ENCODE peak calls at places on chromosome 4, in four cellular contexts. One of them, this sample, is unnamed.

GRCh38 chr4:140888059-140888458 is 131.9 kb upstream of the TBC1D9 start:
- DNase-seq in CD8-positive, alpha-beta T cell: no peak
- DNase-seq in fibroblast of pulmonary artery: no peak
- DNase-seq in neural crest cell: no peak
- DNase-seq in this sample: no peak

GRCh38 chr4:127055349-127055748 is 577.4 kb upstream of the INTU start:
- DNase-seq in CD8-positive, alpha-beta T cell: no peak
- DNase-seq in fibroblast of pulmonary artery: peak; percentile 35
- DNase-seq in neural crest cell: no peak
- DNase-seq in this sample: no peak

GRCh38 chr4:28784188-28784587 is 1923.5 kb downstream of the STIM2 start:
- DNase-seq in CD8-positive, alpha-beta T cell: no peak
- DNase-seq in fibroblast of pulmonary artery: no peak
- DNase-seq in neural crest cell: no peak
- DNase-seq in this sample: no peak

GRCh38 chr4:47061435-47061834 is 30.1 kb downstream of the GABRB1 start:
- DNase-seq in CD8-positive, alpha-beta T cell: no peak
- DNase-seq in fibroblast of pulmonary artery: peak; percentile 11
- DNase-seq in neural crest cell: no peak
- DNase-seq in this sample: no peak

GRCh38 chr4:112147697-112148096 is 2.4 kb downstream of the FAM241A start:
- DNase-seq in CD8-positive, alpha-beta T cell: no peak
- DNase-seq in fibroblast of pulmonary artery: peak; percentile 53
- DNase-seq in neural crest cell: no peak
- DNase-seq in this sample: no peak

GRCh38 chr4:159199827-159200226 is 96.9 kb downstream of the RAPGEF2 start:
- DNase-seq in CD8-positive, alpha-beta T cell: no peak
- DNase-seq in fibroblast of pulmonary artery: no peak
- DNase-seq in neural crest cell: no peak
- DNase-seq in this sample: no peak

GRCh38 chr4:81040175-81040659 is 9.7 kb downstream of the BMP3 start:
- DNase-seq in CD8-positive, alpha-beta T cell: no peak
- DNase-seq in fibroblast of pulmonary artery: peak; percentile 50
- DNase-seq in neural crest cell: no peak
- DNase-seq in this sample: no peak

GRCh38 chr4:19693949-19694597 is 557.6 kb upstream of the SLIT2 start:
- DNase-seq in CD8-positive, alpha-beta T cell: no peak
- DNase-seq in fibroblast of pulmonary artery: peak; percentile 42
- DNase-seq in neural crest cell: no peak
- DNase-seq in this sample: no peak

GRCh38 chr4:88531549-88531948 is 8.0 kb upstream of the PYURF start:
- DNase-seq in CD8-positive, alpha-beta T cell: no peak
- DNase-seq in fibroblast of pulmonary artery: no peak
- DNase-seq in neural crest cell: no peak
- DNase-seq in this sample: no peak

GRCh38 chr4:122836941-122837340 is 10.3 kb downstream of the FGF2 start:
- DNase-seq in CD8-positive, alpha-beta T cell: no peak
- DNase-seq in fibroblast of pulmonary artery: peak; percentile 35
- DNase-seq in neural crest cell: no peak
- DNase-seq in this sample: no peak

GRCh38 chr4:183903021-183903760 is 1.9 kb upstream of the STOX2 start:
- DNase-seq in CD8-positive, alpha-beta T cell: no peak
- DNase-seq in fibroblast of pulmonary artery: no peak
- DNase-seq in neural crest cell: no peak
- DNase-seq in this sample: no peak

GRCh38 chr4:83626245-83626843 is 90.4 kb downstream of the GPAT3 start:
- DNase-seq in CD8-positive, alpha-beta T cell: no peak
- DNase-seq in fibroblast of pulmonary artery: no peak
- DNase-seq in neural crest cell: no peak
- DNase-seq in this sample: no peak

GRCh38 chr4:108850407-108850709 is 87.5 kb upstream of the ETNPPL start:
- DNase-seq in CD8-positive, alpha-beta T cell: no peak
- DNase-seq in fibroblast of pulmonary artery: no peak
- DNase-seq in neural crest cell: no peak
- DNase-seq in this sample: no peak

GRCh38 chr4:35652197-35652596 is 592.1 kb downstream of the ARAP2 start:
- DNase-seq in CD8-positive, alpha-beta T cell: no peak
- DNase-seq in fibroblast of pulmonary artery: no peak
- DNase-seq in neural crest cell: no peak
- DNase-seq in this sample: no peak

GRCh38 chr4:76984788-76985211 is 35.2 kb downstream of the SEPTIN11 start:
- DNase-seq in CD8-positive, alpha-beta T cell: no peak
- DNase-seq in fibroblast of pulmonary artery: peak; percentile 98
- DNase-seq in neural crest cell: no peak
- DNase-seq in this sample: peak; percentile 48

GRCh38 chr4:25890653-25891485 is 23.2 kb upstream of the SMIM20 start:
- DNase-seq in CD8-positive, alpha-beta T cell: no peak
- DNase-seq in fibroblast of pulmonary artery: no peak
- DNase-seq in neural crest cell: no peak
- DNase-seq in this sample: no peak

GRCh38 chr4:74942918-74943253 is 10.0 kb downstream of the PARM1 start:
- DNase-seq in CD8-positive, alpha-beta T cell: no peak
- DNase-seq in fibroblast of pulmonary artery: no peak
- DNase-seq in neural crest cell: no peak
- DNase-seq in this sample: no peak

GRCh38 chr4:57424231-57424897 is 314.2 kb upstream of the IGFBP7 start:
- DNase-seq in CD8-positive, alpha-beta T cell: no peak
- DNase-seq in fibroblast of pulmonary artery: peak; percentile 74
- DNase-seq in neural crest cell: no peak
- DNase-seq in this sample: peak; percentile 85

GRCh38 chr4:23242962-23243361 is 550.2 kb downstream of the GBA3 start:
- DNase-seq in CD8-positive, alpha-beta T cell: no peak
- DNase-seq in fibroblast of pulmonary artery: no peak
- DNase-seq in neural crest cell: no peak
- DNase-seq in this sample: no peak

GRCh38 chr4:88939697-88940096 is 117.3 kb downstream of the FAM13A start:
- DNase-seq in CD8-positive, alpha-beta T cell: no peak
- DNase-seq in fibroblast of pulmonary artery: peak; percentile 70
- DNase-seq in neural crest cell: no peak
- DNase-seq in this sample: no peak

GRCh38 chr4:95304898-95305297 is 243.9 kb downstream of the UNC5C start:
- DNase-seq in CD8-positive, alpha-beta T cell: no peak
- DNase-seq in fibroblast of pulmonary artery: peak; percentile 29
- DNase-seq in neural crest cell: no peak
- DNase-seq in this sample: no peak

GRCh38 chr4:165053645-165054044 is at the start of gene TRIM75:
- DNase-seq in CD8-positive, alpha-beta T cell: no peak
- DNase-seq in fibroblast of pulmonary artery: no peak
- DNase-seq in neural crest cell: no peak
- DNase-seq in this sample: no peak

GRCh38 chr4:77800483-77801259 is 18.5 kb downstream of the CNOT6L start:
- DNase-seq in CD8-positive, alpha-beta T cell: no peak
- DNase-seq in fibroblast of pulmonary artery: peak; percentile 44
- DNase-seq in neural crest cell: no peak
- DNase-seq in this sample: no peak

GRCh38 chr4:93830090-93830818 is 1.7 kb downstream of the ATOH1 start:
- DNase-seq in CD8-positive, alpha-beta T cell: no peak
- DNase-seq in fibroblast of pulmonary artery: no peak
- DNase-seq in neural crest cell: no peak
- DNase-seq in this sample: no peak

GRCh38 chr4:98555798-98556445 is 102.5 kb downstream of the TSPAN5 start:
- DNase-seq in CD8-positive, alpha-beta T cell: no peak
- DNase-seq in fibroblast of pulmonary artery: peak; percentile 74
- DNase-seq in neural crest cell: no peak
- DNase-seq in this sample: no peak

GRCh38 chr4:65241257-65241997 is 428.9 kb downstream of the EPHA5 start:
- DNase-seq in CD8-positive, alpha-beta T cell: no peak
- DNase-seq in fibroblast of pulmonary artery: no peak
- DNase-seq in neural crest cell: no peak
- DNase-seq in this sample: no peak

GRCh38 chr4:76233088-76233487 is 18.4 kb upstream of the FAM47E start:
- DNase-seq in CD8-positive, alpha-beta T cell: no peak
- DNase-seq in fibroblast of pulmonary artery: no peak
- DNase-seq in neural crest cell: no peak
- DNase-seq in this sample: no peak

GRCh38 chr4:137705171-137705783 is 173.0 kb upstream of the PCDH18 start:
- DNase-seq in CD8-positive, alpha-beta T cell: no peak
- DNase-seq in fibroblast of pulmonary artery: peak; percentile 97
- DNase-seq in neural crest cell: no peak
- DNase-seq in this sample: no peak

GRCh38 chr4:8130346-8131066 is 28.1 kb downstream of the ABLIM2 start:
- DNase-seq in CD8-positive, alpha-beta T cell: no peak
- DNase-seq in fibroblast of pulmonary artery: no peak
- DNase-seq in neural crest cell: no peak
- DNase-seq in this sample: no peak

GRCh38 chr4:65383589-65384305 is 286.5 kb downstream of the EPHA5 start:
- DNase-seq in CD8-positive, alpha-beta T cell: no peak
- DNase-seq in fibroblast of pulmonary artery: peak; percentile 28
- DNase-seq in neural crest cell: no peak
- DNase-seq in this sample: no peak

GRCh38 chr4:27066591-27066990 is 205.9 kb downstream of the STIM2 start:
- DNase-seq in CD8-positive, alpha-beta T cell: no peak
- DNase-seq in fibroblast of pulmonary artery: no peak
- DNase-seq in neural crest cell: no peak
- DNase-seq in this sample: no peak

DNA sequence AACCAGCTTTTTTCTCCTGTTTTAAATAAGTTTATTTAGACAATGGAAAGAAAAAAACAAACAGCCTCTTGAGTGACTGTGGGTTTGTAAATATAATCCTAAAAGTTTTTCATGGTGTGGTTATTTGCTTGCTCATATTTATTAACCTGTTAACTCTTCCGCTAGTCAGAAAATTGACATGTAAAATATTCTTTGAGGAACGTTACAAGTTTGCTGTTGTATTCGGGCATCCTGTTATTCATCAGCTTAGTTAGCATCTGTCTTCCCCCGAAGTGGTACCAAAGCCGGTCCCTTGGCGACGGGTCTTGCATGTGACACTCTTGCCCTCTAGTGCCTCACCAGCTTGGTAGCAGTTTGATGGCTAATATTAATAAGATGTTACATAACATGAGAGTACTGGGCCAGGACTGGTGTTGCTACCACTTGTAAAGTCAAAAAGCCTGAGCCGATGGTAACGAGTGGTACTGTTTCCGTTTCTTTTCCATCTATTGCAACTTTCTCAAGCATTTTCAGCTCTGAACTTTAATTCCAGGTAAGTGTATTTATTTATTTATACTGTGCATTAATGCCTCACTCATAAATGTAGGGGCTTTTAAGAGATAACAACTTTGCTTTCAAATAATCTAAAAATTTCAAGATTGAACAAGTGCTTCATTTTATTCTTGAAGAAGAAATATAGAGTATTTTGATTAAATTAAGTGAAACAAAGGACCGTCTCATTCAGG is at the start of gene NDST3:
- DNase-seq in CD8-positive, alpha-beta T cell: no peak
- DNase-seq in fibroblast of pulmonary artery: peak; percentile 42
- DNase-seq in neural crest cell: peak; percentile 64
- DNase-seq in this sample: no peak
- TF ChIP-seq CTCF in CD8-positive, alpha-beta T cell: no peak
- TF ChIP-seq CTCF in fibroblast of pulmonary artery: peak; percentile 14
- TF ChIP-seq CTCF in neural crest cell: peak; percentile 75
- TF ChIP-seq CTCF in this sample: peak; percentile 24

GRCh38 chr4:153922148-153922547 is 133.3 kb upstream of the SFRP2 start:
- DNase-seq in CD8-positive, alpha-beta T cell: no peak
- DNase-seq in fibroblast of pulmonary artery: no peak
- DNase-seq in neural crest cell: no peak
- DNase-seq in this sample: no peak

GRCh38 chr4:153916273-153916755 is 127.4 kb upstream of the SFRP2 start:
- DNase-seq in CD8-positive, alpha-beta T cell: no peak
- DNase-seq in fibroblast of pulmonary artery: no peak
- DNase-seq in neural crest cell: no peak
- DNase-seq in this sample: no peak

DNA sequence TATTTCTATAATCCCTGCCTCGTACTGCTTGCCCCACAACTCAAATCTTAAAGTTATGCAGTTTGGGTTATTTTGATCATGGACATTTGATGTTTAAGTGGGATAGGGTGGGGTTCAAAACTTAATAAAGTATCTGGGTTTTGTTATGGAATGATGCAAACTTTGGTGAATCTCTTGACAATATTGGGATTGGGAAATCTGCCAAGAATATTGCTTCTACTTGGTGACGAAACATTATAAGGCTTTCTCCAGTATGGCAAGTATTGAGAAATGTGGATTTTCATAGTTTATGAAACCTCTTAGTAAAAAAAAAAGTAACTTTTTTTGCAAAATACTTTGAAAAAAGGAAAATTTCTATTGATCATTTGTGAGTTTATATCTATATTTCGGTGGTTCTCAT is 130.8 kb upstream of the SFRP2 start:
- DNase-seq in CD8-positive, alpha-beta T cell: no peak
- DNase-seq in fibroblast of pulmonary artery: peak; percentile 2
- DNase-seq in neural crest cell: no peak
- DNase-seq in this sample: no peak
- TF ChIP-seq CTCF in CD8-positive, alpha-beta T cell: no peak
- TF ChIP-seq CTCF in fibroblast of pulmonary artery: no peak
- TF ChIP-seq CTCF in neural crest cell: no peak
- TF ChIP-seq CTCF in this sample: no peak

GRCh38 chr4:87502580-87503238 is 26.5 kb downstream of the SPARCL1 start:
- DNase-seq in CD8-positive, alpha-beta T cell: no peak
- DNase-seq in fibroblast of pulmonary artery: peak; percentile 67
- DNase-seq in neural crest cell: no peak
- DNase-seq in this sample: no peak

GRCh38 chr4:87511500-87511899 is 17.7 kb downstream of the SPARCL1 start:
- DNase-seq in CD8-positive, alpha-beta T cell: no peak
- DNase-seq in fibroblast of pulmonary artery: no peak
- DNase-seq in neural crest cell: no peak
- DNase-seq in this sample: no peak

GRCh38 chr4:87506974-87507701 is 22.0 kb downstream of the SPARCL1 start:
- DNase-seq in CD8-positive, alpha-beta T cell: no peak
- DNase-seq in fibroblast of pulmonary artery: peak; percentile 86
- DNase-seq in neural crest cell: no peak
- DNase-seq in this sample: no peak

GRCh38 chr4:87510747-87511146 is 18.4 kb downstream of the SPARCL1 start:
- DNase-seq in CD8-positive, alpha-beta T cell: no peak
- DNase-seq in fibroblast of pulmonary artery: no peak
- DNase-seq in neural crest cell: no peak
- DNase-seq in this sample: no peak

DNA sequence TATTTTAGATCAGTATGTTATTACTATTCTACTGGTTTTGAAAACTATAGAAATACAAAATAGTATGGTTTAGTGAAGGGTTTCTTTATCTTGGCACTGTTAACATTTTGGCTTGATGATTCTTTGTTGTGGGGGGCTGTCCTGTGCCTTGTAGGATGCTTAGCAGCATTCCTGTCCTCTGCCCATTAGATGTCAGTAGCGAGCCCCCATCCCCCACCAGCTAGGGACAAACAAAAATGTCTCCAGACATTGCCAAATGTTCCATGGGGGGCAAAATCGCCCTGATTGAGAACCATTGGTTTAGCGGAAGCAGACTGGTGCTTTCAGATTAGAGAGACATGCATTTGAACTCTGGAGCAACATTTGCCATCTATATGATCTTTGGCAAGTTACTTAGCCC is 23.3 kb downstream of the SPARCL1 start:
- DNase-seq in CD8-positive, alpha-beta T cell: no peak
- DNase-seq in fibroblast of pulmonary artery: no peak
- DNase-seq in neural crest cell: no peak
- DNase-seq in this sample: no peak
- TF ChIP-seq CTCF in CD8-positive, alpha-beta T cell: no peak
- TF ChIP-seq CTCF in fibroblast of pulmonary artery: peak; percentile 15
- TF ChIP-seq CTCF in neural crest cell: no peak
- TF ChIP-seq CTCF in this sample: no peak

DNA sequence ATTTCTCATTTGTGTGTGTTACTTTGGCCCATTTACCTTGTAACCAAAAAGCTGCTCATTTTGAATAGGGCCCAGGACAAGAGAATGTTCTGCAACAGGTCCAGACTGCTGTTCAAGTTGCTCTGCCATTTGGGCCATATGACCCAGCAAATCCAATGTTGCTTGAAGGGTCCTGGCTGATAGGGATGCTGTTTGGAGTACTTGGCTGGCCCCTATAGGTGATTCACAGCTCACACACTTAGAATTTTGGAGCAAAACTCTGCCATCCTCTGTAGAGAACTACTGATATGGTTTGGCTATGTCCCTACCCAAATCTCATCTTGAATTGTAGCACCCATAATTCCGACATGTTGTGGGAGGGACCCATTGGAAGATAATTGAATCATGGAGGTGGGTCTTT is 131.5 kb downstream of the AASDH start:
- DNase-seq in CD8-positive, alpha-beta T cell: no peak
- DNase-seq in fibroblast of pulmonary artery: peak; percentile 11
- DNase-seq in neural crest cell: no peak
- DNase-seq in this sample: no peak
- TF ChIP-seq CTCF in CD8-positive, alpha-beta T cell: no peak
- TF ChIP-seq CTCF in fibroblast of pulmonary artery: no peak
- TF ChIP-seq CTCF in neural crest cell: no peak
- TF ChIP-seq CTCF in this sample: no peak